ENCODE peak calls at places on chromosomes 6 and 20, in nine cellular contexts. T is foreskin fibroblast, U is left lung, N is breast epithelium, Q is mucosa of descending colon, E is B cell, L is heart left ventricle, M is left ventricle myocardium inferior, C is heart right ventricle. G is an unnamed sample.

GRCh38 chr20:59776626-59777320 is 156.7 kb downstream of the SYCP2 start:
- DNase-seq in T (no peak), U (no peak), N (no peak), Q (no peak), E (no peak), L (no peak), M (no peak), C (no peak), G (no peak)

GRCh38 chr6:3455490-3456394 is 1.1 kb downstream of the SLC22A23 start:
- DNase-seq in T (peak), U (peak), N (no peak), Q (peak), E (no peak), L (peak), M (no peak), C (peak), G (peak)

GRCh38 chr6:34709386-34709785 is 12.8 kb upstream of the ILRUN start:
- DNase-seq in T (peak), U (no peak), N (no peak), Q (peak), E (no peak), L (peak), M (peak), C (peak), G (no peak)

GRCh38 chr20:50744143-50744792 is 12.9 kb downstream of the PARD6B start:
- DNase-seq in T (peak), U (peak), N (no peak), Q (peak), E (no peak), L (peak), M (peak), C (peak), G (no peak)

GRCh38 chr20:38190936-38191371 is 25.9 kb upstream of the TGM2 start:
- DNase-seq in T (no peak), U (no peak), N (no peak), Q (no peak), E (no peak), L (no peak), M (peak), C (peak), G (no peak)

GRCh38 chr20:4689224-4689623 is 32.5 kb upstream of the PRND start:
- DNase-seq in T (peak), U (no peak), N (no peak), Q (no peak), E (no peak), L (no peak), M (no peak), C (no peak), G (no peak)

GRCh38 chr6:167982063-167982462 is 15.4 kb upstream of the KIF25 start:
- DNase-seq in T (no peak), U (no peak), N (no peak), Q (no peak), E (no peak), L (no peak), M (no peak), C (no peak), G (no peak)

GRCh38 chr20:50857348-50857747 is 62.5 kb downstream of the BCAS4 start:
- DNase-seq in T (no peak), U (no peak), N (no peak), Q (no peak), E (no peak), L (no peak), M (no peak), C (no peak), G (no peak)

GRCh38 chr6:122153530-122153929 is 245.9 kb upstream of the HSF2 start:
- DNase-seq in T (no peak), U (no peak), N (no peak), Q (no peak), E (no peak), L (no peak), M (no peak), C (no peak), G (no peak)

GRCh38 chr20:25389858-25390537 is 637 bp downstream of the ABHD12 start:
- DNase-seq in T (peak), U (peak), N (no peak), Q (peak), E (no peak), L (peak), M (peak), C (peak), G (peak)

GRCh38 chr6:101226677-101227135 is 166.8 kb upstream of the GRIK2 start:
- DNase-seq in T (peak), U (peak), N (no peak), Q (peak), E (no peak), L (no peak), M (no peak), C (no peak), G (peak)

GRCh38 chr6:125944434-125944816 is 12.1 kb upstream of the HINT3 start:
- DNase-seq in T (peak), U (no peak), N (no peak), Q (peak), E (no peak), L (peak), M (peak), C (peak), G (no peak)

GRCh38 chr20:56690531-56691175 is 61.5 kb downstream of the TFAP2C start:
- DNase-seq in T (no peak), U (no peak), N (no peak), Q (peak), E (no peak), L (no peak), M (no peak), C (no peak), G (no peak)

GRCh38 chr20:32906871-32907495 is 48.3 kb downstream of the EFCAB8 start:
- DNase-seq in T (no peak), U (no peak), N (no peak), Q (no peak), E (no peak), L (peak), M (no peak), C (no peak), G (no peak)

GRCh38 chr6:111843347-111844147 is 29.7 kb downstream of the FYN start:
- DNase-seq in T (no peak), U (no peak), N (no peak), Q (peak), E (no peak), L (no peak), M (no peak), C (no peak), G (no peak)

GRCh38 chr6:131954775-131955107 is 3.6 kb upstream of the CCN2 start:
- DNase-seq in T (peak), U (no peak), N (peak), Q (peak), E (no peak), L (no peak), M (peak), C (no peak), G (no peak)

GRCh38 chr6:1535295-1535694 is 74.4 kb upstream of the FOXC1 start:
- DNase-seq in T (peak), U (no peak), N (no peak), Q (no peak), E (no peak), L (no peak), M (no peak), C (no peak), G (no peak)

GRCh38 chr6:66134021-66134420 is 427.0 kb upstream of the EYS start:
- DNase-seq in T (no peak), U (no peak), N (no peak), Q (no peak), E (no peak), L (no peak), M (no peak), C (no peak), G (no peak)

DNA sequence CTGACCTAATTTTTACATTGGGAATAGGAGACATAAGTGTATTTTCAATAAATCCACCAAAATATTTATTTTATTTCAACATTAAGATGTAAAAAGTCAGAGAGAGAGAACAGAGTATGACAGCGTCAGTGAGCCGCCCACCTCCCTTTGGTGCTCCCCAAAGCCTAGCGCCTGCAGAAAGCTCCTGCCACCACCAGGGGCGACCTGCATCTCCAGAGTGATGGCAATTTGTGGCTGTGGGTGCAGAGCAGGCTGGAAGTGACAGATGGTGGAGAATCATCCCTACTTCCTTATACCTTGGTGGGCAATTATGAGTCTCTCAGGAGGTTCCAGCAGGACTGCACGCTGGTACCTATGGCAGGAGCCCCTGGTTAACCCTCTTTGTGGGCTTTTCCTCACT is 87.3 kb downstream of the PTPRT start:
- DNase-seq in T (no peak), U (no peak), N (no peak), Q (no peak), E (no peak), L (no peak), M (no peak), C (no peak), G (no peak)
- TF ChIP-seq CTCF in T (no peak), U (no peak), N (no peak), Q (no peak), E (no peak), L (no peak), M (no peak), C (no peak), G (no peak)

DNA sequence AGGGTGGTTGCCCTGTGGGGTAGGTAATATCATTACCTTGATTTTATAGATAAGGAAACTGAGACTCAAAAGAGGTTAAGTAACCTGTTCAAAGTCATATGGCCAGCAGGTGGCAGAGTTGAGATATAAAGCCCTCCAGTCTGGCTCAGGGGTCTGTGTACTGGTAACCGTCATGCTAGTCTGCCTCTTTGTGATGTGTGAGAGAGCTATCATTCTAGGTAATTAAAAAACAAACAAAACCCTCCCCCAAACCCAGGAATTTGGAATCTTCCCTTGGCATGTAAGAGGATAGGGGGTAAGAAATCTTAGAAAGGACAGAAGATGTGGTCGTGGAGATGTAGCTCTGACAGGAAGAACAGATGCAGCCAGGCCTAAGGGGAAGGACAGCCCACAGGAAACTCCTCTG is 206.0 kb downstream of the CDC5L start:
- DNase-seq in T (peak), U (no peak), N (no peak), Q (no peak), E (peak), L (no peak), M (no peak), C (no peak), G (peak)
- TF ChIP-seq CTCF in T (peak), U (peak), N (no peak), Q (no peak), E (peak), L (peak), M (peak), C (peak), G (peak)

DNA sequence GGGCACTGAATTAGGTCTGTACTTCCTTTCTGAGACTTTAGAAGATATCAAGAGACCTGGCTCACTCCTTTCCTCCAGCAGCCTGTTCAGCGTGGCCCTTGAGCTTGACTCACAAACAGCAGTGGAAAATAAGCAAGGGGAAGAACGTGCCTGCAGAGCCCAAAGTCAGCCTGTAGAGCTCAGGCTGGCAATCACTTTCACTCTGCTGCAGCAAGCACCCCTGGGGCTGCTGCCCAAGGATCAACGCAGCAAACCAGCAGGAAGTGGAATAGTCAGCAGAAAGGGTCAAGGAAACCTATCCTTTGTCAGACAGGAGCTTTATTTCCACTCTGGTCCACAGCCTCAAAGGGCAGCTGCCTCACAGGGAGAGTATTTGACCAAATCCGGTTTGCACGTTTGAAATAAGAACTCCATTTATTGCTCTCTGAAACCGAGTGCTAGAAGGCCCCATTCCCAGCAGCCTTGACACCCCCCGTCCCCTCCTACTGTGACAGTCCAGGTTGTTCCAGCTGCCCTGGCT is 77.4 kb downstream of the PRDM1 start:
- DNase-seq in T (peak), U (no peak), N (no peak), Q (peak), E (peak), L (no peak), M (no peak), C (no peak), G (no peak)
- TF ChIP-seq CTCF in T (no peak), U (no peak), N (no peak), Q (no peak), E (peak), L (no peak), M (no peak), C (no peak), G (no peak)

DNA sequence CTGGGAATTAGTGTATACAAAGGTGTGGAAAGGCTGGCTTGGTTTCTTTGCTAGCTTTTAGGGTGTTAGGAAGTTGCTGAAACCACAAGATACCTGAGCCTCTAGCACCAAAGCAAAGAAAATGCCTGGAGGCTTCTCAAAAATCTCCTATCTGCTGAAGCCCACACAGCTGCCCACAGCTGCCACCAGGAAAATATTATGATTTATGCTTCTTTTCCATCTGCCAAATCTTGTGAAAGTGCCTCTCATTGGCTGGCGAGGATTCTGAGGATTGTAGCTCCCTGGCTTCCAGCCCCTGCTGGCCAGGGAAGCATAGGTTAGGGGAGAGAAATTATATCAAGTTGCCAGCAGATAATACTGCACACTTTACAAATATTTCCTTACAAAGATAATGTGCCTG is 98.5 kb downstream of the MRPL14 start:
- DNase-seq in T (peak), U (no peak), N (no peak), Q (no peak), E (peak), L (no peak), M (no peak), C (no peak), G (no peak)
- TF ChIP-seq CTCF in T (peak), U (no peak), N (no peak), Q (no peak), E (no peak), L (no peak), M (no peak), C (no peak), G (no peak)